ENCODE peak calls at places on chromosomes 3 and 15, in five cellular contexts. M is thyroid gland, O is transverse colon, W is pancreas, H is fibroblast of lung. D is an unnamed sample. For H3K27me3, the result is how much of the 10 kb centered on the place peaks cover.

GRCh38 chr3:119861681-119862080 is 79.8 kb downstream of the NR1I2 start:
- DNase-seq in M (no peak), O (no peak), W (no peak), H (no peak), D (no peak)

GRCh38 chr3:113516115-113516505 is 1.2 kb upstream of the SPICE1 start:
- DNase-seq in M (no peak), O (peak), W (no peak), H (no peak), D (peak)

GRCh38 chr3:44942202-44942921 is 33.6 kb downstream of the ZDHHC3 start:
- DNase-seq in M (no peak), O (no peak), W (no peak), H (peak), D (no peak)

GRCh38 chr3:123642182-123642956 is 57.5 kb upstream of the HACD2 start:
- DNase-seq in M (peak), O (peak), W (peak), H (peak), D (peak)

GRCh38 chr3:15405448-15406050 is 21.8 kb downstream of the METTL6 start:
- DNase-seq in M (peak), O (no peak), W (no peak), H (peak), D (no peak)

GRCh38 chr3:163779396-163780344 is 1298.6 kb downstream of the SI start:
- DNase-seq in M (no peak), O (no peak), W (no peak), H (no peak), D (no peak)

GRCh38 chr3:152834354-152835310 is at the start of gene P2RY1:
- DNase-seq in M (peak), O (peak), W (peak), H (peak), D (peak)

GRCh38 chr3:113084777-113085176 is 94.0 kb downstream of the GTPBP8 start:
- DNase-seq in M (no peak), O (peak), W (no peak), H (peak), D (peak)

GRCh38 chr15:80911821-80912220 is 77.8 kb downstream of the MESD start:
- DNase-seq in M (no peak), O (peak), W (no peak), H (no peak), D (no peak)

GRCh38 chr15:57462391-57462790 is 86.1 kb downstream of the CGNL1 start:
- DNase-seq in M (no peak), O (no peak), W (no peak), H (no peak), D (no peak)

GRCh38 chr3:73449774-73450173 is 175.0 kb downstream of the PDZRN3 start:
- DNase-seq in M (no peak), O (no peak), W (no peak), H (no peak), D (no peak)

GRCh38 chr3:9704343-9705322 is 1.0 kb downstream of the CPNE9 start:
- DNase-seq in M (peak), O (peak), W (peak), H (peak), D (peak)
- H3K4me3 ChIP-seq in M (no peak), O (peak), W (no peak), H (no peak), D (no peak)

GRCh38 chr3:127077068-127077467 is 94.2 kb downstream of the PLXNA1 start:
- DNase-seq in M (peak), O (no peak), W (no peak), H (no peak), D (no peak)

GRCh38 chr3:127079211-127079610 is 96.3 kb downstream of the PLXNA1 start:
- DNase-seq in M (no peak), O (no peak), W (no peak), H (no peak), D (no peak)

GRCh38 chr3:127077506-127078064 is 94.7 kb downstream of the PLXNA1 start:
- DNase-seq in M (no peak), O (no peak), W (peak), H (no peak), D (no peak)

GRCh38 chr3:127081001-127081720 is 98.2 kb downstream of the PLXNA1 start:
- DNase-seq in M (no peak), O (no peak), W (peak), H (no peak), D (no peak)

GRCh38 chr3:127078626-127079025 is 95.7 kb downstream of the PLXNA1 start:
- DNase-seq in M (no peak), O (no peak), W (peak), H (no peak), D (no peak)
- H3K27me3 ChIP-seq in M (under half), O (under half), W (under half), H (under half), D (under half)

GRCh38 chr3:13550257-13550693 is 1.4 kb downstream of the FBLN2 start:
- DNase-seq in M (no peak), O (no peak), W (no peak), H (no peak), D (no peak)
- H3K4me3 ChIP-seq in M (no peak), O (peak), W (no peak), H (no peak), D (no peak)

GRCh38 chr3:138939563-138940241 is 7.2 kb downstream of the FOXL2 start:
- DNase-seq in M (no peak), O (no peak), W (no peak), H (no peak), D (no peak)
- H3K27me3 ChIP-seq in M (half or more), O (half or more), W (under half), H (half or more), D (under half)

DNA sequence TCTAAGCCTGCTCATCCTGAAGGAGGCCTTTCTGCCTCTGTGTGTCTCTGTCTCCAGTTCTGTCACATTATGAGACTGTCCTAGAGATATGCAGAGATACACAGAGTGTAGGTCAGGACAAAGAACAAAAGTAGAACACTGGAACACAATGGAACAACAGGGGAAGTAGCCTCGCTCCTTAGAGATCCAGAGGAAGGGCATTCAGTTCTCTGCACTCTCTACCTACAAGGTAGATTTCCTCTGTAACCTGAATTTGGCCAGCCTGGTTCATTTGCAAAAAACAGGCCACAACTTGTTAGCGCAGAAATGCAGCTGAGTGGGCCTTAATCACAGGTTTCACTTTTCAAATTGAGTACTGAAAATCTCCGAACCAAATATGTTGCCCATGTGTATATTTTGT is 19.4 kb downstream of the NEK10 start:
- DNase-seq in M (no peak), O (no peak), W (no peak), H (no peak), D (no peak)
- H3K4me3 ChIP-seq in M (no peak), O (no peak), W (no peak), H (no peak), D (no peak)

GRCh38 chr3:128551464-128551863 is 58.5 kb upstream of the GATA2 start:
- DNase-seq in M (no peak), O (no peak), W (no peak), H (no peak), D (no peak)
- H3K27me3 ChIP-seq in M (under half), O (under half), W (under half), H (under half), D (under half)

DNA sequence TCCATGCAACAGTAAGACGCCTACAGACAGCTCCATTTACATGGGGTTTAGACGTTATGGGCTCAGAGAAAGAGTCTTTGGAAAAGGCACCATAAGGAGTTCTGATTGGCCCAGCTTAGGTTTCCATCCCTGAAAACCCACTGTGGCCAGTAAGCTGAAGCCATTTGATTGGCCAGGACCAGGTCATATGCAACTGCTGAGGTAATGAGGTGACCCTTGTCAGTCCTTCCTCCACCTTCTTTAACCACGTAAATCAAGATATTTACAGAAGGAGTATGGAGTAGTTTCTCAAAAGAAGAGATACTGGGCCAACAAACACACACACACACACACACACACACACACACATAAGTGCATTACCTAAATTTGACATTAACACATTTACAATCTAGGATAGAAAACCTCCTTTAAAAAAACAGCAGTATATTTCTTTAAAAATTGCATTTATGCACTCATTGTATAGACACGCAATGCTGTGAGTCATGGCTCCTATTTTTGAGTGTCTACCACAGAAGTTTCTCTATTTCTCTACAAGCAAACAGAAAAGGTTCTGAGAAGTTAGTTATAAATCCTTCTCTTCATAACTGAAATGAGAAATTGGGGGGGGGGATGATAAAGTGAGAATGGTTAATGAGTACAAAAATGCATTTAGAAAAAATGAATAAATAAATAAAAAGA is 16.3 kb upstream of the MB21D2 start:
- DNase-seq in M (no peak), O (no peak), W (no peak), H (peak), D (no peak)
- H3K4me3 ChIP-seq in M (no peak), O (no peak), W (no peak), H (no peak), D (no peak)

GRCh38 chr3:13513913-13514517 is 33.9 kb downstream of the HDAC11 start:
- DNase-seq in M (no peak), O (no peak), W (peak), H (no peak), D (no peak)

GRCh38 chr3:13515036-13515435 is 33.9 kb upstream of the FBLN2 start:
- DNase-seq in M (no peak), O (no peak), W (no peak), H (no peak), D (no peak)

GRCh38 chr3:13513051-13513912 is 33.2 kb downstream of the HDAC11 start:
- DNase-seq in M (no peak), O (no peak), W (peak), H (peak), D (no peak)

GRCh38 chr3:13509816-13510192 is 29.7 kb downstream of the HDAC11 start:
- DNase-seq in M (no peak), O (no peak), W (peak), H (no peak), D (no peak)

GRCh38 chr3:13512451-13512850 is 32.3 kb downstream of the HDAC11 start:
- DNase-seq in M (no peak), O (no peak), W (peak), H (no peak), D (no peak)
- H3K27me3 ChIP-seq in M (under half), O (under half), W (under half), H (under half), D (under half)

DNA sequence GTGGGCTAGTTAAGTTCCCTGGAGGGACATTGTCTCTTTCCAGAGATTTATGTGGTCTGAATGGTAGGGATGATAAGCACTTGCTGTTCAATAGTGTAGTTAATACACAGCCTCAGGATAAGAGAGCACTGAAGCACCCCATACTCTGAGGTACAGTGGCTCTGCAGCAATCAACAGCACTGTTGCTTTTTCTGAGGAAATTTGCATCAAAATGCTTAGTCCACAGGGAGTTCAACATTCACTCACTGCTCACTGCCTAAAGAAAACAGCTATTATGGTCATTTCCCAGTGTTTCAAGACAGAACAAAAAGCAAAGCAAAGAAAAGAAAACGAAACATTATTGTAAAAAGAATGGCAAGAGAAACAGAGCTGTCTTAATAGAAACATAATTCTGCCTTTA is 441.9 kb downstream of the PLOD2 start:
- DNase-seq in M (no peak), O (no peak), W (no peak), H (no peak), D (no peak)
- H3K4me3 ChIP-seq in M (no peak), O (no peak), W (no peak), H (no peak), D (no peak)